ENCODE peak calls at places on chromosomes 6 and 20, in four cellular contexts. E, P, O and Z are unnamed samples.
A peak's percentile ranks its signal among the peaks of the same experiment; 100 is the strongest.

GRCh38 chr6:75266716-75267291 is 17.8 kb downstream of the TMEM30A start:
- DNase-seq in E (no peak), P (no peak), O (no peak), Z (no peak)

GRCh38 chr6:41572613-41573012 is 26.4 kb downstream of the FOXP4 start:
- DNase-seq in E (no peak), P (no peak), O (no peak), Z (no peak)

GRCh38 chr20:47231382-47232042 is 125.0 kb downstream of the ZMYND8 start:
- DNase-seq in O (no peak), P (no peak), E (no peak), Z (no peak)

GRCh38 chr20:1275919-1276318 is 9.8 kb downstream of the SNPH start:
- DNase-seq in E (peak; percentile 91), O (no peak), P (no peak), Z (no peak)

GRCh38 chr6:15629487-15629886 is 33.3 kb downstream of the DTNBP1 start:
- DNase-seq in P (no peak), E (no peak), O (no peak), Z (no peak)

GRCh38 chr6:138622967-138623366 is 123.7 kb upstream of the NHSL1 start:
- DNase-seq in P (no peak), O (no peak), E (no peak), Z (no peak)

GRCh38 chr6:47268572-47269187 is 41.0 kb downstream of the TNFRSF21 start:
- DNase-seq in P (no peak), E (no peak), O (no peak), Z (no peak)

GRCh38 chr20:23059831-23060230 is 10.4 kb upstream of the THBD start:
- DNase-seq in E (no peak), O (no peak), P (no peak), Z (no peak)

GRCh38 chr6:118719351-118720124 is 68.1 kb upstream of the CEP85L start:
- DNase-seq in E (no peak), P (peak; percentile 80), O (no peak), Z (no peak)

GRCh38 chr20:35582741-35583404 is 32.8 kb upstream of the SPAG4 start:
- DNase-seq in P (no peak), O (no peak), E (no peak), Z (no peak)

GRCh38 chr20:37364013-37364926 is 18.3 kb downstream of the SRC start:
- DNase-seq in P (peak; percentile 61), O (no peak), E (no peak), Z (peak; percentile 50)

DNA sequence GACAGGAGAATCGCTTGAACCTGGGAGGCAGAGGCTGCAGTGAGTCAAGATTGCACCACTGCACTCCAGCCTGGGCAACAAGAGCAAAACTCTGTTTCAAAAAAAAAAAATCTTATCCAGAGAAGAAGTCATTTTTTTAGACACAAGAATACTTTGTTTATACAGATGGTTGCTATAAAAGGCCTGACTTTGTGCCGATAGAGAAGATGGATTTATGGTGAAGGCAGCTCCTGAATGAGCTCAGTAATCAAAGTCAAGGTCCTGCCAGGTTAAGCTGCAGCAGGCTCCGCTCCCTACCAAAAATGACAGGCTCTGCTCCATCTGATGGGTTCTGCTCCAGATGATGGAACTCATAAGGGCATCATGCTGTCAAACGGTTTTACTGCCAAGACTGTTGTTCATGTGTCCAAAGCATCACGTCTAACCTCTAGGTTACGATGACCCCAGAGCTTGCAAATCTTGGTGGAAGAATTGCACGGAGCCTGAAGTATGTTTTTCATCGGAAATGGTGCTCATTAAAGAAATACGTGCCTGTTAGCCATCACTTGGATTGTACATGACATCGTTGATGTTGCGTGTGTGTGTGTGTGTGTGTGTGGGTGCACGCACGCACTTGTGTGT is 19.1 kb upstream of the PTGIS start:
- DNase-seq in O (no peak), E (no peak), P (no peak), Z (no peak)
- TF ChIP-seq POLR2AphosphoS5 in O (no peak), E (peak; percentile 30), P (no peak), Z (peak; percentile 83)

GRCh38 chr20:61528591-61528990 is 276.5 kb downstream of the CDH4 start:
- DNase-seq in E (no peak), O (no peak), P (peak; percentile 25), Z (no peak)

GRCh38 chr20:61524956-61525666 is 273.1 kb downstream of the CDH4 start:
- DNase-seq in P (no peak), O (no peak), E (no peak), Z (no peak)

GRCh38 chr20:61527626-61528025 is 275.6 kb downstream of the CDH4 start:
- DNase-seq in O (no peak), E (no peak), P (no peak), Z (no peak)

GRCh38 chr20:61525781-61526431 is 273.8 kb downstream of the CDH4 start:
- DNase-seq in E (no peak), P (no peak), O (no peak), Z (no peak)

DNA sequence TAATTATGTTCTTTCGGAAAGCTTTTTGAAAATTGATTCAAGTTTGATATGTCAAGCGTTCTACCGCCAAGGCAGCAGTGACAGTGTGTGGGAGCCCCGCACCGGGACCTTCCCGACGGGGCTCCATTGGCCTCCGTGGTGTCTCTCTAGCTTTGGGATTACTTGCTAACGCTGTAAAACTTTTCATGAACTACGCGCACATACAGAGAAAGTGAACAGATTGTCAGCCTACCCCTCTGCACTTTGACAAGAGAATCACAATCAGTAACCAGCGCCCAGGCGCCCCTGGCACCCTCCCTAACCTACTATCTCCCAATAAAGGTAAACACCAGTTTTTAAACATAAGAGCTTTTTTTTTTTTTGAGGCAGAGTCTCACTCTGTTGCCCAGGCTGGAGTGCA is 274.8 kb downstream of the CDH4 start:
- DNase-seq in O (no peak), E (no peak), P (peak; percentile 7), Z (no peak)
- H3K27ac ChIP-seq in O (no peak overlapping the region), E (no peak overlapping the region), P (no peak overlapping the region), Z (no peak overlapping the region)

DNA sequence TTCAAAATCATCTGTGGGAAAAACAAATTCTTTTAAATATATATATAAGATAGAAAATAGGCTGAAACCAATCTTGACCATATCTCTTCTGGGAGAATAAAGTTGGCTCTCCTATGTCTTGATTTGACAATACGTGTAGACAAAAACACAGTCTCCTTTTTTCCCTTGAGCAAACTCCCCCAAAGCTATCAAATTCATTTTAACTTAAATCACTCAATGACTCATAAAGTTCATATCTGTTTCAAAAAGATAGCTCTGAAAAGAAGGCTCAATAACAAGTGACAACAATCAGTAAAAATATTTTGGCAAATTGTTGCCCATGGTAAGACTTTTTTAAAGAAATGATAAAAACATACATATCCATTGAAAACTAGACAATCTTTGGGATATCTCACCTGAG is 236.0 kb upstream of the TENT5A start:
- DNase-seq in P (no peak), E (no peak), O (no peak), Z (no peak)
- H3K4me1 ChIP-seq in P (no peaks in the 10 kb centered on the region), E (no peaks in the 10 kb centered on the region), O (no peaks in the 10 kb centered on the region), Z (no peaks in the 10 kb centered on the region)

DNA sequence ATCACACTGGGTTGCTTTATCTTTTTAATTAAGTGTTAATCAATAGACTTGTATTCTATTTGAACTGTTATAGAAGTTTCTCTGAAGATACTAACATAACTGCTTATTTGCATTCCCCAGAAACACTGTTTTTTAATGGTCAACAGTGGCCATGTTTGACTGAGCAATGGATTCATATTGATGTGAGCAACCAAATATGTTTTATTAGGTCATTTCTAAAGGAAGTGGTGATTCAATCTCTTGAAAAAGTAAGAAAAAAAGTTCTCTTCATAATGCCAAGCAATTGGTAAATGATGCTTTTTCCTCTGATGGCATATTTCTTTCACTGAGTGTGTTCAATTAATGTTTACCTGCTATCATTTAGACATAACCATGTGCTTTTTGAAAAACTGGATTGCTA is 593.0 kb upstream of the CITED2 start:
- DNase-seq in P (no peak), O (no peak), E (no peak), Z (no peak)
- TF ChIP-seq POLR2AphosphoS5 in P (no peak), O (no peak), E (no peak), Z (no peak)

GRCh38 chr20:15162061-15162740 is 824.8 kb upstream of the FLRT3 start:
- DNase-seq in O (no peak), P (no peak), E (no peak), Z (no peak)
- H3K27ac ChIP-seq in O (no peak overlapping the region), P (no peak overlapping the region), E (no peak overlapping the region), Z (no peak overlapping the region)

GRCh38 chr20:3670511-3670910 is 7.3 kb upstream of the GFRA4 start:
- DNase-seq in P (no peak), E (no peak), O (no peak), Z (no peak)
- H3K4me1 ChIP-seq in P (peaks cover 14% of the 10 kb centered on the region), E (peaks cover 30% of the 10 kb centered on the region), O (no peaks in the 10 kb centered on the region), Z (peaks cover 24% of the 10 kb centered on the region)

GRCh38 chr6:7557652-7558051 is 16.2 kb downstream of the DSP start:
- DNase-seq in P (no peak), E (no peak), O (no peak), Z (no peak)
- TF ChIP-seq POLR2AphosphoS5 in P (no peak), E (no peak), O (no peak), Z (no peak)

GRCh38 chr6:150994026-150994425 is 128.5 kb downstream of the MTHFD1L start:
- DNase-seq in E (no peak), O (no peak), P (no peak), Z (no peak)
- H3K27ac ChIP-seq in E (no peak overlapping the region), O (no peak overlapping the region), P (no peak overlapping the region), Z (no peak overlapping the region)

DNA sequence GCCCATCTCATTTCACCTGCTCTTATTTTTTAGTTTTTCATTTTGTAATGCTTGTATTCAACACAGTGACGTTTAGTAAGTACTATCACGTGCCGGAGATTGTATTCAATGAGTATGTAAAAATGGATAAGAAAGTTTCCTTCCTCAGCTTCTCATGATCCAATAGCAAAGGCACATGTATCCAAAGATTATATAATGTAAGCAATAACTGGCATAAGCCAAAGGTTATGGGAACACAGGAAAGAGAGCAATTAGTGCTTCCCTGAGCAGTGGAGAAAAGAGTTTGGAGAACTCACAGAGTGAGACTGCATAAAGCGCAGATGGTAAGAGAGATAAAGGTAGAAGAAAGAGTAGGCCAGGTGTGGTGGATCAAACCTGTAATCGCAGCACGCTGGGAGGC is 21.8 kb upstream of the LTV1 start:
- DNase-seq in P (no peak), O (no peak), E (no peak), Z (no peak)
- H3K4me1 ChIP-seq in P (no peaks in the 10 kb centered on the region), O (peaks cover 10% of the 10 kb centered on the region), E (peaks cover 14% of the 10 kb centered on the region), Z (no peaks in the 10 kb centered on the region)